ENCODE peak calls at places on chromosome 22, in four cellular contexts. Q is transverse colon, W is suprapubic skin, O is A549. T is an unnamed sample.

GRCh38 chr22:20885557-20886323 is 26.9 kb downstream of the SNAP29 start:
- DNase-seq in Q (peak; percentile 90), O (peak; percentile 83), W (peak; percentile 78), T (peak; percentile 83)

GRCh38 chr22:42780070-42780540 is 59.4 kb upstream of the A4GALT start:
- DNase-seq in O (peak; percentile 45), W (no peak), Q (peak; percentile 42), T (peak; percentile 51)

GRCh38 chr22:25159028-25159427 is 40.6 kb upstream of the CRYBB3 start:
- DNase-seq in W (no peak), Q (no peak), O (no peak), T (no peak)

GRCh38 chr22:22767876-22768602 is 119.6 kb upstream of the IGLL5 start:
- DNase-seq in Q (no peak), O (no peak), W (no peak), T (no peak)

GRCh38 chr22:43449205-43449830 is 37.5 kb downstream of the MPPED1 start:
- DNase-seq in W (no peak), O (peak; percentile 13), Q (no peak), T (no peak)

GRCh38 chr22:17430298-17430900 is 61.1 kb downstream of the CECR2 start:
- DNase-seq in W (no peak), Q (no peak), O (no peak), T (no peak)

GRCh38 chr22:24994070-24994763 is 41.7 kb downstream of the KIAA1671 start:
- DNase-seq in W (no peak), O (no peak), Q (peak; percentile 87), T (peak; percentile 58)

GRCh38 chr22:18103527-18104269 is 6.9 kb upstream of the TUBA8 start:
- DNase-seq in O (no peak), W (no peak), Q (no peak), T (no peak)

GRCh38 chr22:44344407-44344806 is 31.7 kb upstream of the SHISAL1 start:
- DNase-seq in W (no peak), Q (no peak), O (no peak), T (no peak)

GRCh38 chr22:50583294-50583865 is 731 bp upstream of the CHKB start:
- DNase-seq in Q (no peak), O (no peak), W (peak; percentile 55), T (no peak)

GRCh38 chr22:30861688-30862552 is 106.7 kb downstream of the MORC2 start:
- DNase-seq in O (no peak), Q (no peak), W (peak; percentile 34), T (peak; percentile 9)

GRCh38 chr22:17847360-17848078 is 73.2 kb upstream of the BID start:
- DNase-seq in O (no peak), W (no peak), Q (no peak), T (no peak)

GRCh38 chr22:35582861-35583670 is 34.1 kb downstream of the MB start:
- DNase-seq in W (no peak), O (peak; percentile 86), Q (peak; percentile 68), T (peak; percentile 67)

GRCh38 chr22:29270475-29271271 is 2.6 kb downstream of the EWSR1 start:
- DNase-seq in O (no peak), Q (no peak), W (no peak), T (no peak)

GRCh38 chr22:25038239-25038638 is 85.7 kb downstream of the KIAA1671 start:
- DNase-seq in O (no peak), W (no peak), Q (no peak), T (no peak)

GRCh38 chr22:30251661-30252226 is 5.2 kb upstream of the LIF start:
- DNase-seq in O (no peak), Q (no peak), W (no peak), T (no peak)

GRCh38 chr22:45831394-45831793 is 145.6 kb downstream of the WNT7B start:
- DNase-seq in Q (no peak), W (no peak), O (no peak), T (no peak)

GRCh38 chr22:46563381-46564083 is 26.1 kb upstream of the CELSR1 start:
- DNase-seq in Q (peak; percentile 92), W (peak; percentile 84), O (peak; percentile 71), T (peak; percentile 88)

GRCh38 chr22:17734197-17734596 is 40.1 kb downstream of the BID start:
- DNase-seq in Q (no peak), W (no peak), O (no peak), T (no peak)

GRCh38 chr22:36584666-36585065 is 55.7 kb upstream of the EIF3D start:
- DNase-seq in Q (no peak), W (no peak), O (no peak), T (no peak)

GRCh38 chr22:43553451-43554258 is 141.8 kb downstream of the MPPED1 start:
- DNase-seq in Q (no peak), O (no peak), W (no peak), T (no peak)

GRCh38 chr22:35010543-35010942 is 55.4 kb upstream of the ISX start:
- DNase-seq in Q (no peak), W (no peak), O (no peak), T (no peak)

GRCh38 chr22:49954354-49954753 is 6.2 kb upstream of the PIM3 start:
- DNase-seq in O (no peak), Q (no peak), W (no peak), T (peak; percentile 68)

GRCh38 chr22:31040542-31041398 is 40.3 kb upstream of the SMTN start:
- DNase-seq in W (no peak), Q (no peak), O (no peak), T (no peak)

GRCh38 chr22:50688448-50688847 is 15.8 kb downstream of the SHANK3 start:
- DNase-seq in W (no peak), Q (no peak), O (no peak), T (peak; percentile 16)

GRCh38 chr22:20591295-20591645 is 83.9 kb downstream of the MED15 start:
- DNase-seq in W (no peak), O (no peak), Q (no peak), T (no peak)

GRCh38 chr22:46085831-46086576 is 64.3 kb upstream of the PPARA start:
- DNase-seq in W (peak; percentile 94), Q (peak; percentile 93), O (peak; percentile 74), T (peak; percentile 87)

GRCh38 chr22:22591348-22592299 is 32.6 kb upstream of the PRAME start:
- DNase-seq in O (no peak), W (no peak), Q (no peak), T (no peak)

GRCh38 chr22:49648053-49648452 is 179.6 kb downstream of the BRD1 start:
- DNase-seq in Q (no peak), O (no peak), W (no peak), T (no peak)

GRCh38 chr22:40605676-40606250 is 30.8 kb downstream of the MRTFA start:
- DNase-seq in O (no peak), W (no peak), Q (no peak), T (no peak)

GRCh38 chr22:46619240-46619829 is 851 bp upstream of the GRAMD4 start:
- DNase-seq in O (no peak), Q (no peak), W (no peak), T (no peak)

DNA sequence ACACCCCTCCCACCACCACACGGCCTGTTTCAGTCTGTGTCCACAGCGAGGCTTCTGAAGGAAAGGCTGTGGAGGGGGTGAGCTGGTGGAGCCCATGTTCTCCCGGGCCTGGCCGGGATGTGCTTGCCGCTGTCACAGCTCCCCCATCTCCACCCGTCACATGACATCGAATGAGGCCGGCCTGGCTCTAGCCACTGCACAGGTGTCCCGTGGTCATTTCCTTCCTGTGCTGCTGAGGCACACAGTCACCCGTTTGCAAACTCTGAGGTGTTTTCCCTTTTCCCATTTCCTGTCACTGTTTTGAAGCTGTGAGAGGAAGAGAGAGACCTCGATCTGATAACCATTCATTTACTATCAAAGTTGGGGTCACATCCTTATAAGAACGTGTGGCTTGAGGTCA is 55.7 kb upstream of the CLDN5 start:
- DNase-seq in W (no peak), O (no peak), Q (peak; percentile 11), T (no peak)
- TF ChIP-seq EP300 in W (no peak), O (no peak), Q (no peak), T (no peak)

GRCh38 chr22:27892064-27892463 is 27.0 kb downstream of the PITPNB start:
- DNase-seq in W (no peak), O (no peak), Q (no peak), T (no peak)

GRCh38 chr22:27900153-27900552 is 18.9 kb downstream of the PITPNB start:
- DNase-seq in Q (no peak), W (no peak), O (no peak), T (no peak)

GRCh38 chr22:27892811-27893210 is 26.2 kb downstream of the PITPNB start:
- DNase-seq in O (no peak), W (no peak), Q (no peak), T (no peak)

GRCh38 chr22:27896251-27896650 is 22.8 kb downstream of the PITPNB start:
- DNase-seq in O (no peak), W (no peak), Q (peak; percentile 30), T (no peak)

GRCh38 chr22:27895600-27895999 is 23.5 kb downstream of the PITPNB start:
- DNase-seq in O (no peak), W (no peak), Q (no peak), T (no peak)
- TF ChIP-seq EP300 in O (no peak), W (no peak), Q (no peak), T (no peak)

GRCh38 chr22:26398741-26399153 is 30.3 kb upstream of the ASPHD2 start:
- DNase-seq in W (peak; percentile 66), O (peak; percentile 41), Q (peak; percentile 57), T (peak; percentile 55)
- TF ChIP-seq EP300 in W (no peak), O (no peak), Q (no peak), T (no peak)

DNA sequence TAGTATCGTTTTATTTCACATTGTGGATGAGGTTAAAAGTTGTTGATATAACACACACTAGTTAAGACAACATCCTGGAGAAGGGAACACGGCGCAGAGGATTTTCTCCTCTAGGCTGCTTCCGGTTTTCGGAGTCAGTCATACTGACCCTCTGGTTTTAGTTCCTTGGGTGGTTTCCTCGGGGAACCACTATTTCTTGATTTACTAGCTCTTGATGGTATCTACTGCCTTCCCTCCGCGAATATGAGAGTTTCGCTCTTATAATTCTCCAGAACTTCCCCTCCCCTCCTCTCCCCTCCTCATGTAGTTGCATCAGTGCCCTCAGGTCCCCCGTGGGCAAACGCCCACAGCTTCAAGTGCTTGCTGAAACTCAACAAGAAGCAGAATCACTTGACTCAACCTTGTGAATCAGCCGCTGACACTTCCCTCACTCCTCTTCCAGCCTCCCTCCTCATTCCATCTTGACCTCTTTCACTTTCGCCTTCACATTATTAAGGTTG is 15.9 kb upstream of the APOBEC3A start:
- DNase-seq in O (no peak), W (no peak), Q (no peak), T (peak; percentile 25)
- TF ChIP-seq EP300 in O (no peak), W (no peak), Q (no peak), T (no peak)

GRCh38 chr22:39292002-39292401 is 27.4 kb downstream of the RPL3 start:
- DNase-seq in Q (no peak), W (no peak), O (no peak), T (no peak)

GRCh38 chr22:39290724-39291161 is 28.7 kb downstream of the RPL3 start:
- DNase-seq in Q (no peak), O (peak; percentile 59), W (no peak), T (peak; percentile 63)

GRCh38 chr22:39293766-39294368 is 25.6 kb downstream of the RPL3 start:
- DNase-seq in O (no peak), W (no peak), Q (no peak), T (no peak)

GRCh38 chr22:39291501-39291900 is 27.9 kb downstream of the RPL3 start:
- DNase-seq in Q (no peak), W (no peak), O (no peak), T (no peak)

DNA sequence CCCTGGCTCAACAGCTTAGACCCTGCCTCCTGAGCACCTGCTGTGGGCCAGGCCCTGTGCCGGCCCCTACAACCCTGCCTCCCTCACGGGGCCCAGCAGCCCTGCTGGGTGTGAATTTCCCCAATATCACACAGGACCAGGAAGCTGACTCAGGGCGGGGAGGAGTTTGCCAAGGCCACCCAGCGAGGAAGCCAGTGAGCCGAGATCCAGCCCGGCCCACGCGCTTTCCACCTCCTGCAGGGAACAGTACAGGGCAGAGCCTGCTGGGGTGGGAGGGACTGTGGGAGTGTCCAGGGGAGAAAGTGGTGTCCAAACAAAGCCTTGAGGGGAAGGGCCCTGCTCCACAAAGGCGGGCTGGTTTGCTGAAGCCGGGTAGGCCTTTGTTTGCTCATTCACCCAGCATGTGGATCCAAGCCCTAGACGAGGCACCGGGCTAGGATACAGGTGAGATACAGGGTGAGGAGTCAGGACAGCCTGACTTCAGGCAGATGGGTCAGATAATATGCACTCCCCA is 26.8 kb downstream of the RPL3 start:
- DNase-seq in Q (peak; percentile 80), O (peak; percentile 81), W (peak; percentile 94), T (peak; percentile 92)
- TF ChIP-seq EP300 in Q (no peak), O (no peak), W (no peak), T (no peak)